ENCODE peak calls at places on chromosomes 12 and 14, in seven cellular contexts. Q, F, Z, R, B, Y and D are unnamed samples.

GRCh38 chr12:50537538-50537919 is 32.7 kb downstream of the DIP2B start:
- DNase-seq in Q (no peak), Y (no peak), R (no peak), B (no peak), F (no peak), Z (no peak), D (peak; percentile 80)

GRCh38 chr12:113198286-113198685 is 12.8 kb downstream of the RITA1 start:
- DNase-seq in F (no peak), B (no peak), Q (no peak), Z (no peak), R (no peak), Y (no peak), D (no peak)

GRCh38 chr12:65662590-65662989 is 161.7 kb upstream of the HMGA2 start:
- DNase-seq in R (no peak), Y (no peak), F (no peak), B (no peak), Z (no peak), Q (no peak), D (no peak)

GRCh38 chr12:89016970-89017778 is 335.1 kb downstream of the DUSP6 start:
- DNase-seq in F (no peak), B (no peak), Q (no peak), Y (no peak), Z (no peak), R (no peak), D (peak; percentile 51)

GRCh38 chr14:33588771-33589170 is 362.1 kb downstream of the EGLN3 start:
- DNase-seq in Z (no peak), B (no peak), Q (no peak), R (no peak), F (no peak), Y (no peak), D (no peak)

GRCh38 chr12:32126720-32127119 is 20.1 kb downstream of the BICD1 start:
- DNase-seq in R (no peak), B (no peak), Y (no peak), Z (no peak), Q (no peak), F (no peak), D (no peak)

GRCh38 chr12:59928416-59928815 is 332.6 kb downstream of the SLC16A7 start:
- DNase-seq in Y (no peak), Q (peak; percentile 75), B (no peak), Z (no peak), R (no peak), F (no peak), D (no peak)

GRCh38 chr12:79844693-79845092 is 90.2 kb downstream of the PPP1R12A start:
- DNase-seq in F (no peak), Z (no peak), B (peak; percentile 29), Q (no peak), Y (no peak), R (no peak), D (no peak)

GRCh38 chr12:38139456-38139855 is 177.1 kb upstream of the ALG10B start:
- DNase-seq in R (no peak), B (no peak), Q (no peak), Y (no peak), Z (no peak), F (no peak), D (no peak)

GRCh38 chr12:52946797-52947547 is 1.9 kb upstream of the KRT18 start:
- DNase-seq in F (no peak), Z (no peak), R (no peak), Q (peak; percentile 55), B (no peak), Y (no peak), D (no peak)
- TF ChIP-seq POLR2AphosphoS5 in F (no peak), Z (no peak), R (no peak), Q (no peak), B (no peak), Y (no peak), D (no peak)

GRCh38 chr12:116339800-116340371 is 62.4 kb upstream of the MED13L start:
- DNase-seq in Q (no peak), Z (no peak), Y (no peak), F (no peak), R (no peak), B (no peak), D (no peak)
- TF ChIP-seq POLR2AphosphoS5 in Q (no peak), Z (no peak), Y (no peak), F (no peak), R (no peak), B (no peak), D (no peak)

DNA sequence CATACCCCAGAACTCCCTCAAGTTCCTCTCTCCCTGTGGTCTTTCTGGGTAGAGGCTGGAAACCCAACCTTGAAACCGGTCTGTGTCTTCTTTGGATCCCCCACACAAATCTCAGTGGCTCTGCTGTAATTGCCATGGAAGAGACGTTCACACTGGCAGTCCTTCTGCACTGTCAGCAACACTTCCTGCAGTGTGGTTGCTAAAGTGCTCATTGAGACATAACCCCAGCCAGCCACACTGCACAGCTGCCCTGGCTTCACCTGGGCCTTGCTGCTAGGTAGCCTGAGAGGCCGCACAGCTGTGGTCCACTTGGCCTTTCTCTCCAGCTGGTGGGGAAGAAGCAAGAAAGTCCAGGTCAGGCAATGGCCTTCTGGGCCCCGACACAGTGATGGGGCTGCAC is 2.4 kb downstream of the GZMH start:
- DNase-seq in Z (no peak), F (no peak), R (no peak), Q (no peak), Y (no peak), B (no peak), D (no peak)
- TF ChIP-seq POLR2AphosphoS5 in Z (no peak), F (no peak), R (no peak), Q (no peak), Y (no peak), B (no peak), D (no peak)

GRCh38 chr12:2049604-2050540 is 2.9 kb upstream of the CACNA1C start:
- DNase-seq in R (no peak), F (no peak), B (no peak), Z (no peak), Y (no peak), Q (no peak), D (no peak)
- TF ChIP-seq POLR2AphosphoS5 in R (no peak), F (no peak), B (no peak), Z (no peak), Y (no peak), Q (no peak), D (no peak)